ENCODE peak calls at places on chromosomes 16 and 17, in four cellular contexts. O is fibroblast of lung, X is endothelial cell of umbilical vein, A is testis. R is an unnamed sample.

GRCh38 chr16:9647981-9648701 is 534.1 kb downstream of the GRIN2A start:
- DNase-seq in X (peak; percentile 24), A (peak; percentile 20), O (peak; percentile 14), R (peak; percentile 12)

GRCh38 chr17:38528101-38528500 is 77.7 kb downstream of the SRCIN1 start:
- DNase-seq in O (no peak), X (no peak), A (no peak), R (no peak)

GRCh38 chr16:73176577-73177013 is 128.7 kb upstream of the ZFHX3 start:
- DNase-seq in A (no peak), X (peak; percentile 75), O (peak; percentile 89), R (peak; percentile 83)

GRCh38 chr17:36148559-36149295 is 27.7 kb downstream of the TBC1D3B start:
- DNase-seq in X (peak; percentile 67), O (peak; percentile 27), A (peak; percentile 90), R (peak; percentile 56)

GRCh38 chr17:40065041-40065770 is 2.4 kb downstream of the THRA start:
- DNase-seq in O (peak; percentile 72), X (peak; percentile 54), A (no peak), R (peak; percentile 33)

GRCh38 chr17:62705781-62706597 is 78.5 kb downstream of the MRC2 start:
- DNase-seq in X (peak; percentile 57), O (peak; percentile 66), A (peak; percentile 84), R (no peak)

GRCh38 chr16:17346774-17347569 is 123.8 kb downstream of the XYLT1 start:
- DNase-seq in X (no peak), A (peak; percentile 56), O (no peak), R (no peak)

GRCh38 chr16:88737298-88738166 is 31.2 kb downstream of the CTU2 start:
- DNase-seq in O (peak; percentile 57), A (peak; percentile 85), X (peak; percentile 50), R (peak; percentile 36)

GRCh38 chr17:65592131-65592965 is 30.9 kb upstream of the AXIN2 start:
- DNase-seq in A (no peak), X (no peak), O (no peak), R (no peak)

GRCh38 chr16:2475413-2476344 is 752 bp downstream of the TBC1D24 start:
- DNase-seq in O (no peak), A (no peak), X (no peak), R (no peak)

GRCh38 chr16:57544129-57544653 is 1.7 kb downstream of the ADGRG5 start:
- DNase-seq in O (peak; percentile 42), X (no peak), A (no peak), R (no peak)

GRCh38 chr17:20103454-20104448 is 94.6 kb downstream of the SPECC1 start:
- DNase-seq in O (no peak), A (peak; percentile 42), X (no peak), R (no peak)

GRCh38 chr17:35084987-35085386 is 21.5 kb upstream of the RFFL start:
- DNase-seq in X (peak; percentile 6), A (no peak), O (peak; percentile 83), R (peak; percentile 59)

GRCh38 chr17:43406676-43407645 is 8.2 kb downstream of the ARL4D start:
- DNase-seq in O (peak; percentile 82), A (no peak), X (no peak), R (peak; percentile 42)

GRCh38 chr16:74321356-74321755 is 24.7 kb downstream of the PSMD7 start:
- DNase-seq in X (no peak), A (no peak), O (no peak), R (no peak)

DNA sequence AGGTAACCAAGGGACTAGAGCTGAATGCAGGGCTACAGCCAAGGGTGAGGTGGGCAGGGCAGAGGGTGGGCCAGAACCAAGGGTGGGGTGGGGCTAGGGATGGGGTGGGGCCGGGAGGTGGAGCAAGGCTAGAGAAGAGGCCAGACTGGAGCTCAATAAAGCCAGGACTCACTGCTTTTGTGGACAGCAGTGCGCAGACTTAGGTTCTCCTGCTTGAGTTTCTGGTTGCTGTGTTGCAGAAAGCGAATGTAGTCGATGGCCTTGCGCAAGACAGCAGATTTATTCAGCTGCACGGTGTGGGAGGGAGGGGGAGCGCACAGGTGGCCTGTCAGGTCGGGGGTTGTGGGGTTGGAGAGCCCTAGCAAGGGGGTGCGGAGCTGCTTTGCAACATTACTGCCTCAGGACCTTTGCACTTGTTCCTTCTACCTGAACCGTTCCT is 18.7 kb downstream of the SREBF1 start:
- DNase-seq in X (no peak), A (peak; percentile 56), O (peak; percentile 36), R (no peak)
- H3K36me3 ChIP-seq in X (peaks cover 15% of the 10 kb centered on the region), A (no peaks in the 10 kb centered on the region), O (peaks cover 42% of the 10 kb centered on the region), R (peaks cover 63% of the 10 kb centered on the region)

DNA sequence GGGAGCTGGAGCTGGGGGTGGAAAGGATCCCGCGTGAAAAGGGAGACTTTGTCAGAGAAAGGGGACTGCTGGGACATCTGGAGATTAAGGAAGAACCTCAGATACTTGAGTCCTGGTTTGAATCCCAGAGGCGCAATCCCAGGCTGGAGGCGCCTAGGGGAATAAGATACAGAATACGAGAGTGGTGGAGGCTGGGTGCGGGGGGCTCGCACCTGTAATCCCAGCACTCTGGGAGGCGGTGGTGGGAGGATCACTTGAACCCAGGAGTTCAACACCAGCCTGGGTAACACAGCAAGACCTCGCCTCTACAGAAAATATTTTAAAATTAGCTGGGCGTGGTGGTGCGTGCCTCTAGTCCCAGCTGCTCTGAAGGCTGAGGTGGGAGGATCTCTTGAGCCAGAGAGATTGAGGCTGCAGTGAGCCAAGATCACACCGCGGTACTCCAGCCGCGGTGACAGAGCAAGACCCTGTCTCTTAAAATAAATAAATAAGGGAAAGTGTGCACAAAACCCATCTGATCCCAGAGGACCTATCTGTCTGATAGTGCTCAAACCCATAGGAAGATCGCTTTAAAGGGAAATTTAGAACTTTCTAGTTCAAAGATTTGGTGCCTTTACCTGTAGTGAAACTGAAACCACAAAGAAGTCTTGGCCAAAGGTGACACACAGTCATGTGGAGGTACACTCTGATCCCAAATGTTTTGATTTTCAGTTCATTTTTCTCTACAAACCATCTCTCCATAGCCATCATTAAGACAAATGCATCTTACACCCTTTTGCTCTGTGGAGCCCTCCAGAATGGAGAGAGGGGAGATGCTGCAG is 625 bp upstream of the SCRN2 start:
- DNase-seq in A (no peak), O (no peak), X (no peak), R (no peak)
- TF ChIP-seq CTCF in A (no peak), O (no peak), X (no peak), R (no peak)

GRCh38 chr17:78696016-78696992 is 85.8 kb downstream of the CYTH1 start:
- DNase-seq in A (no peak), X (no peak), O (no peak), R (no peak)

GRCh38 chr17:78694805-78695531 is 87.1 kb downstream of the CYTH1 start:
- DNase-seq in A (no peak), X (no peak), O (no peak), R (no peak)

GRCh38 chr17:78693346-78694083 is 88.6 kb downstream of the CYTH1 start:
- DNase-seq in A (no peak), X (no peak), O (no peak), R (no peak)

GRCh38 chr17:78689029-78689428 is 93.0 kb downstream of the CYTH1 start:
- DNase-seq in O (no peak), A (no peak), X (no peak), R (no peak)

DNA sequence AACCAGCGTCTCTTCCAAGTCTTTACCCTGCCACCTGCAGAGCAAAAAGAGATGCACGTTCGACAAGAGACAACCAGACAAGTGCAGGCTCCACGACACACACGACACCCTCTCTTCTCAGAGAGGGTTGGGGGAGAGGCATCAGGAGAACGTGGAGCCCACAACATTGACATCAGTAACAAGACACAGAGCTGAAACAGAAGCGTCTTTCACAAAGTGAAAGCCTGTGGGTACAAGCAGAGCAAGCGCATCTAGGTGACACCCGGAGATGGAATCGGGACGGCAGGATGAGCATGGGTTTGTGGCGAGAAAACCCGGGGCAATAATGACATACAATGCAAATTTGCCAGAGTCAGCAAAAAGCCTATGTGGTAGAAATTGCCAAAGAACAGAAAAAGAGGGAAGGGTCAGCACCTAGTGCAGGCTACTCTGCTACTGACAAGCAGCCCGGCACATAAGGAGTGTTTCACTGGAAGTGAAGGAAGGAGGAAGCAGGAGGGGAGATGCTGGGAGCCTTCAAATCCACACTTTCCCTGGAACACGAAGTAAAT is 89.5 kb downstream of the CYTH1 start:
- DNase-seq in A (no peak), X (no peak), O (no peak), R (no peak)
- H3K36me3 ChIP-seq in A (no peaks in the 10 kb centered on the region), X (peaks cover 14% of the 10 kb centered on the region), O (peaks cover 2% of the 10 kb centered on the region), R (no peaks in the 10 kb centered on the region)

GRCh38 chr16:14486520-14487303 is 143.3 kb downstream of the PARN start:
- DNase-seq in O (peak; percentile 96), X (peak; percentile 91), A (peak; percentile 92), R (peak; percentile 94)
- TF ChIP-seq CTCF in O (no peak), X (no peak), A (no peak), R (no peak)

GRCh38 chr17:66737524-66737923 is 97.4 kb upstream of the CACNG5 start:
- DNase-seq in A (peak; percentile 64), O (peak; percentile 61), X (peak; percentile 33), R (peak; percentile 66)
- H3K36me3 ChIP-seq in A (no peaks in the 10 kb centered on the region), O (peaks cover 8% of the 10 kb centered on the region), X (no peaks in the 10 kb centered on the region), R (no peaks in the 10 kb centered on the region)

DNA sequence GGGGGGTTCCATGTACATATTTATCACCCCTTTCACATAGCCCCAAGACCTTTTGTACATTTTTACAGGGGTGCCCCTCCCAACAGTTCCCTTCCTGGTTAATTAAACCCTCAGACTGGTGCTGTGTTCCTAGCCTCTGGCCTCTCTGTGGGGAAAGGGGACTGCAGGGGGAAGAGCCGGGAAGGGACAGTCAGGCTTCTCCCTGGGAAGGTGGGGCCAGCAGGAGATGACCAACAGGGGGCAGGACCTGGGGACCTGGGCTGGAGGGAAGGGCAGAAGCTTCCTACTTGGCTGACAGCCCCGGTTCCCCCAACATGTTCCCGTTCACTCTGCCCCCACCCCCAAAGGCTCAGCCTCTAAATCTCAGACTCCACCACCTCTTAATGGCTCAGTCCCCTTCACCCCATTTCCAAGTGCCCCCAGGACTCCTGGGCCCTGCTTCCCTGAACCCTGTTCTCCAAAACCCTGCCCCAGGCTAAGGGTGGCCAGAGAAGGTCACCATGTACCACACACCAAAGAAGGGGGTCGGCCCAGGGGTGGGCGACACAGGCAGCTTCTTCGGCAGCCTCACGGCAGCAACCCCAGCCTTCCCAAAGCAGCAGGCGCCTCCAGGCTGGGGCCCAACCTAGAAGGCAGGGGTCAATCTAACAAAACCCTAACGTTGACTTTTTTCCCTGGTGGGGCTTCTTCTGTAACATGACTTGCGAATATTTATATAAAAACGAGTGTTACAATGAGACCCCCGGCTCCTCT is 12.0 kb downstream of the FBRS start:
- DNase-seq in A (no peak), X (no peak), O (no peak), R (no peak)
- TF ChIP-seq CTCF in A (no peak), X (no peak), O (peak; percentile 10), R (peak; percentile 10)